ENCODE peak calls at places on chromosomes 2 and 18, in nine cellular contexts. O is CD8-positive, alpha-beta memory T cell; G is tibial nerve; R is left lung; N is endothelial cell of umbilical vein; B is right lobe of liver; A is fibroblast of lung; S is CD4-positive, CD25-positive, alpha-beta regulatory T cell; V is tibial artery. C is an unnamed sample.
A peak's percentile ranks its signal among the peaks of the same experiment; 100 is the strongest.

GRCh38 chr2:126783341-126783740 is 115.3 kb upstream of the TEX51 start:
- DNase-seq in R (no peak), N (no peak), G (no peak), A (no peak), V (no peak), S (no peak), B (no peak), O (no peak), C (no peak)

GRCh38 chr2:68362069-68362468 is 3.0 kb upstream of the PLEK start:
- DNase-seq in G (peak; percentile 71), O (peak; percentile 79), A (peak; percentile 31), N (peak; percentile 58), R (peak; percentile 75), S (peak; percentile 67), B (peak; percentile 82), V (peak; percentile 67), C (peak; percentile 58)

GRCh38 chr2:1407950-1408695 is 5.1 kb upstream of the TPO start:
- DNase-seq in V (no peak), B (no peak), A (no peak), R (no peak), O (no peak), S (no peak), G (no peak), N (no peak), C (no peak)

GRCh38 chr2:19746137-19746585 is 155.6 kb downstream of the TTC32 start:
- DNase-seq in S (no peak), N (no peak), O (no peak), V (no peak), G (no peak), B (no peak), A (no peak), R (no peak), C (peak; percentile 10)

GRCh38 chr2:240140511-240140910 is at the start of gene OTOS:
- DNase-seq in S (no peak), B (peak; percentile 41), G (no peak), O (no peak), N (no peak), A (no peak), R (peak; percentile 20), V (no peak), C (no peak)

GRCh38 chr2:235889302-235889630 is 278.9 kb downstream of the GBX2 start:
- DNase-seq in A (no peak), B (no peak), R (no peak), O (no peak), N (no peak), G (no peak), V (no peak), S (no peak), C (no peak)

GRCh38 chr18:21167641-21168372 is 56.2 kb upstream of the ROCK1 start:
- DNase-seq in G (no peak), A (peak; percentile 11), B (no peak), N (no peak), S (no peak), O (no peak), R (no peak), V (no peak), C (no peak)

GRCh38 chr2:200259577-200259957 is 46.9 kb upstream of the SPATS2L start:
- DNase-seq in V (no peak), O (no peak), B (no peak), N (no peak), S (no peak), G (no peak), R (no peak), A (no peak), C (no peak)

GRCh38 chr2:204470621-204471196 is 74.6 kb upstream of the PARD3B start:
- DNase-seq in B (no peak), A (no peak), O (no peak), R (no peak), G (no peak), V (no peak), N (no peak), S (no peak), C (no peak)

GRCh38 chr2:130336877-130337734 is 5.6 kb upstream of the IMP4 start:
- DNase-seq in S (no peak), G (peak; percentile 57), R (peak; percentile 79), N (peak; percentile 91), O (peak; percentile 26), A (peak; percentile 68), V (peak; percentile 55), B (peak; percentile 77), C (peak; percentile 93)

GRCh38 chr18:48033770-48034650 is 103.6 kb upstream of the SMAD2 start:
- DNase-seq in R (peak; percentile 29), B (no peak), O (no peak), S (no peak), V (peak; percentile 16), G (no peak), A (no peak), N (no peak), C (peak; percentile 31)

GRCh38 chr2:128489580-128490273 is 171.1 kb upstream of the HS6ST1 start:
- DNase-seq in S (no peak), B (no peak), A (peak; percentile 17), R (no peak), N (no peak), G (no peak), O (no peak), V (no peak), C (peak; percentile 65)

GRCh38 chr2:21650566-21650965 is 526.8 kb downstream of the TDRD15 start:
- DNase-seq in S (no peak), B (no peak), G (no peak), N (no peak), V (no peak), R (no peak), O (no peak), A (peak; percentile 1), C (no peak)

DNA sequence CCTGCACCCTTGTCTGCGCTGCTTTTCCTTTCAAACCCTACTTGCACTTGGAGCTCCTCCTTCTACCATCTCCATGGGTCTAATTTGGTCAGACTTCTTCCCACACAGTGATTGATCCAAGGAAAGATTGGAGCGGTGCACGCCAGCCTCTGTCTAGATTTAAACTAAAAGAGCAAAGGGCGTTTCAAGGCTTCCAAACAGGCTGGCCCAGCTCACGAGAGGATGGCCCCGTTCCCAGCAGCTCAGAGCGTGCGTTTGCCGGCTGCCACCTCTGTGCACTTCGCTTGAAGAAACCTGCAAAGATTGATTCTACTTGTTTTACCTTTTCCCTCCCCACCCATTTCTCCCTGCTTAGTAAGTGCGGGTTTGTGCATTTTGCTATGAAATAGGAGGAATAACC is 78.8 kb upstream of the ALKAL2 start:
- DNase-seq in R (no peak), A (no peak), G (no peak), N (no peak), S (no peak), O (no peak), B (no peak), V (no peak), C (no peak)
- H3K27me3 ChIP-seq in R (peaks cover 10% of the 10 kb centered on the region), A (no peaks in the 10 kb centered on the region), G (no peaks in the 10 kb centered on the region), N (no peaks in the 10 kb centered on the region), S (no peaks in the 10 kb centered on the region), O (no peaks in the 10 kb centered on the region), B (no peaks in the 10 kb centered on the region), V (no peaks in the 10 kb centered on the region), C (no peaks in the 10 kb centered on the region)

GRCh38 chr18:24160086-24160485 is 21.2 kb downstream of the CABYR start:
- DNase-seq in G (no peak), V (no peak), R (no peak), S (no peak), N (no peak), O (no peak), A (no peak), B (no peak), C (no peak)

GRCh38 chr18:24157855-24158254 is 19.0 kb downstream of the CABYR start:
- DNase-seq in N (no peak), A (no peak), V (no peak), G (no peak), B (no peak), O (no peak), R (no peak), S (no peak), C (no peak)

GRCh38 chr18:24161304-24161703 is 22.4 kb downstream of the CABYR start:
- DNase-seq in R (no peak), A (no peak), O (no peak), S (no peak), N (no peak), G (no peak), V (no peak), B (no peak), C (no peak)
- H3K36me3 ChIP-seq in R (peaks cover 74% of the 10 kb centered on the region), A (peaks cover 6% of the 10 kb centered on the region), O (no peaks in the 10 kb centered on the region), S (no peaks in the 10 kb centered on the region), N (no peaks in the 10 kb centered on the region), G (peaks cover 97% of the 10 kb centered on the region), V (peaks cover 75% of the 10 kb centered on the region), B (no peaks in the 10 kb centered on the region), C (peaks cover 5% of the 10 kb centered on the region)

DNA sequence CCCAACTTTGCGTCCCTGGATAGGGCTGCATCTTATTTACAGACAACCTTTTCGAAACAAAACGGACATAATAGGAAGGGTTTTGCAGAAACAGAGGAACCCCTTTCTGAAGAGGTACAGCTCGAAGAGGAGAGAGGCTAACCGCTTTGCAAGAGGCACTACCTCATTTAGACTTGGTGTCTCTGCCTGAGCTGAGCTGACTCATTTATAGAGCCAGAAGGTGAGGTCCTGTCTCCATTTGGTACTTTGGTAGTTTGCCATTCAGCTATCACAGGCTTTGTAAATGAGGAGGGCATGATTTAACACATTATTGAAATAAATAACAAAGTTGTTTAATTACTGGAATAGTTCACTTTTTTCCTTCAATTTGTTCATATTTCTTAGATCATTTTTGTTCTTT is 2.2 kb upstream of the NXPH2 start:
- DNase-seq in S (no peak), A (no peak), N (no peak), V (no peak), R (no peak), O (no peak), B (no peak), G (no peak), C (no peak)
- H3K27me3 ChIP-seq in S (peaks cover 8% of the 10 kb centered on the region), A (peaks cover 35% of the 10 kb centered on the region), N (peaks cover 50% of the 10 kb centered on the region), V (peaks cover 3% of the 10 kb centered on the region), R (peaks cover 58% of the 10 kb centered on the region), O (no peaks in the 10 kb centered on the region), B (peaks cover 6% of the 10 kb centered on the region), G (peaks cover 60% of the 10 kb centered on the region), C (peaks cover 48% of the 10 kb centered on the region)

DNA sequence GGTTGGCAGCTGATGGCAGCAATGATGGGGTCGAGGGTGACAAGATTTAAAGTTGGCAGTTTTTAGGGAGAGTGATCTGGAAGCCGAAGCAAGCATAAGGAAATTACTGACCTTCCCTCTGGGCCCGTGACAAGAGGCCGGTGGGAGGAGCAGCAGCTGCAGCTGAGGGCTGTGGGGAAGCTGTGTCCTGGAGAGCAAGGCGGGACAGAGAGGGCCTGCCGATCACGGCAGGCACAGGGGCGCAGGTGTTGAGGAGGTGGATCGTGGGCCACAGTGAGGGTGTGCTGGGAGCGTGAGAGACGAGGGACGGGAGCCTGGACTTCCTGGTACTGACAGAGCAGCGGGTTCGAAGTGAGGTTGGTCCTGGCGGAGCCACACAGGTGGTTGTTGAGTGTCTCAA is 31.0 kb downstream of the TRAF3IP1 start:
- DNase-seq in B (no peak), O (no peak), R (no peak), N (no peak), A (no peak), G (no peak), V (no peak), S (no peak), C (no peak)
- H3K36me3 ChIP-seq in B (no peaks in the 10 kb centered on the region), O (peaks cover 6% of the 10 kb centered on the region), R (peaks cover 52% of the 10 kb centered on the region), N (no peaks in the 10 kb centered on the region), A (peaks cover 6% of the 10 kb centered on the region), G (peaks cover 81% of the 10 kb centered on the region), V (peaks cover 42% of the 10 kb centered on the region), S (peaks cover 6% of the 10 kb centered on the region), C (no peaks in the 10 kb centered on the region)